ENCODE peak calls at places on chromosomes 12 and 14, in five cellular contexts. R is CD4-positive, alpha-beta T cell; J is left ventricle myocardium inferior; L is neural crest cell; N is astrocyte of the spinal cord. Z is an unnamed sample.
A peak's percentile ranks its signal among the peaks of the same experiment; 100 is the strongest.

GRCh38 chr12:110577717-110578521 is 5.2 kb downstream of the PPTC7 start:
- DNase-seq in N (peak; percentile 83), J (no peak), R (no peak), L (no peak), Z (peak; percentile 51)

GRCh38 chr12:25529738-25530137 is 23.3 kb downstream of the LMNTD1 start:
- DNase-seq in J (no peak), R (no peak), L (no peak), N (peak; percentile 40), Z (no peak)

GRCh38 chr12:122471324-122472226 is 29.2 kb downstream of the ZCCHC8 start:
- DNase-seq in J (no peak), L (no peak), R (no peak), N (peak; percentile 83), Z (no peak)

GRCh38 chr14:105281354-105282097 is 19.3 kb downstream of the BRF1 start:
- DNase-seq in J (no peak), N (peak; percentile 72), L (peak; percentile 40), R (no peak), Z (no peak)

GRCh38 chr12:112868459-112869041 is 38.2 kb upstream of the OAS1 start:
- DNase-seq in R (no peak), N (no peak), L (no peak), J (no peak), Z (no peak)

GRCh38 chr12:79155703-79156102 is 291.1 kb downstream of the SYT1 start:
- DNase-seq in J (no peak), R (no peak), L (no peak), N (peak; percentile 8), Z (no peak)

GRCh38 chr14:35331605-35332516 is 39.7 kb downstream of the PSMA6 start:
- DNase-seq in L (no peak), J (no peak), N (peak; percentile 47), R (no peak), Z (peak; percentile 64)

GRCh38 chr12:105235299-105235746 is 651 bp downstream of the APPL2 start:
- DNase-seq in N (peak; percentile 41), J (no peak), R (no peak), L (no peak), Z (no peak)

GRCh38 chr12:131197490-131197889 is 243.8 kb downstream of the ADGRD1 start:
- DNase-seq in J (no peak), N (no peak), R (no peak), L (no peak), Z (no peak)

GRCh38 chr12:49133014-49133413 is 1.8 kb upstream of the TUBA1B start:
- DNase-seq in J (no peak), L (no peak), N (no peak), R (no peak), Z (no peak)

GRCh38 chr12:47094804-47095203 is 15.0 kb upstream of the AMIGO2 start:
- DNase-seq in J (no peak), R (no peak), N (peak; percentile 59), L (no peak), Z (no peak)

GRCh38 chr14:96001866-96002510 is 37.2 kb upstream of the C14orf132 start:
- DNase-seq in J (no peak), N (peak; percentile 5), L (no peak), R (no peak), Z (no peak)

GRCh38 chr12:117966511-117966910 is 2.3 kb downstream of the KSR2 start:
- DNase-seq in R (no peak), J (no peak), L (no peak), N (no peak), Z (no peak)

GRCh38 chr12:67648306-67649164 is at the start of gene DYRK2:
- DNase-seq in N (peak; percentile 77), R (peak; percentile 74), L (peak; percentile 71), J (peak; percentile 87), Z (no peak)

GRCh38 chr14:78022059-78022458 is 148.1 kb upstream of the NRXN3 start:
- DNase-seq in N (peak; percentile 47), R (peak; percentile 2), L (peak; percentile 71), J (peak; percentile 22), Z (no peak)

GRCh38 chr14:61089126-61089750 is 108.2 kb downstream of the SLC38A6 start:
- DNase-seq in N (no peak), J (no peak), L (no peak), R (no peak), Z (no peak)

GRCh38 chr12:25533150-25533549 is 19.9 kb downstream of the LMNTD1 start:
- DNase-seq in J (no peak), L (no peak), R (no peak), N (no peak), Z (no peak)

GRCh38 chr12:47818701-47819543 is 781 bp downstream of the HDAC7 start:
- DNase-seq in R (peak; percentile 25), L (peak; percentile 45), N (no peak), J (peak; percentile 81), Z (no peak)

GRCh38 chr14:78902010-78902623 is 731.9 kb downstream of the NRXN3 start:
- DNase-seq in J (peak; percentile 14), R (no peak), N (peak; percentile 22), L (peak; percentile 65), Z (no peak)

GRCh38 chr12:99049774-99050173 is 404.7 kb downstream of the APAF1 start:
- DNase-seq in R (no peak), N (no peak), J (no peak), L (no peak), Z (no peak)

GRCh38 chr12:591167-591570 is 72.1 kb downstream of the NINJ2 start:
- DNase-seq in J (peak; percentile 78), N (no peak), L (no peak), R (no peak), Z (peak; percentile 71)
- TF ChIP-seq CTCF in J (peak; percentile 64), N (no peak), L (peak; percentile 25), R (no peak), Z (peak; percentile 30)

DNA sequence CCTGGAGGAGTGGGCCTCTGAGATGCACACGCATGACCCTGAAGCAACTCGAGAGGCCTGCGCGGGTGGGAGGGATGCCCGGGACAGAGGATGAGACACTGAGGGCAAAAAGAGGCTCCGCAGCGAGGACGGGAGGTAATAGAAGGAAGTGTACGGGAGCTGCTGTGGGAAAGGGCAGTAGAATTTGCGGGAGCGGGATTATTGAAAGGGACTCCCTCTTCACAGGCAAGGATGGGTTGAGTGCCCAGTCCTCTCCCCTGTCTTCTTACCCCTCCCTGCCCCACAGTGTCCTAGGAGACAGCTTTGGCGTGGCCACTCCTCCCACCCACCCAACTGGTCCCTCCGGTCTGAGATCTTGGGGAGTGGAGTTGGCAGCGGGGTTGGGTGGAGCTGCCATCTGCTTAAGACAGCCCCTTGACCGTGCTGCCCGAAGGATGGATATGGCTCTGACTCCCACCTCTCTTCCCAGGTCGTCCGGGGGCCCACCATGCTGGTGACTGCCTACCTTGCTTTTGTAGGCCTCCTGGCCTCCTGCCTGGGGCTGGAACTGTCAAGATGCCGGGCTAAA is 15.7 kb upstream of the ESPL1 start:
- DNase-seq in L (no peak), N (no peak), R (no peak), J (peak; percentile 23), Z (no peak)
- TF ChIP-seq CTCF in L (no peak), N (no peak), R (no peak), J (peak; percentile 22), Z (no peak)

DNA sequence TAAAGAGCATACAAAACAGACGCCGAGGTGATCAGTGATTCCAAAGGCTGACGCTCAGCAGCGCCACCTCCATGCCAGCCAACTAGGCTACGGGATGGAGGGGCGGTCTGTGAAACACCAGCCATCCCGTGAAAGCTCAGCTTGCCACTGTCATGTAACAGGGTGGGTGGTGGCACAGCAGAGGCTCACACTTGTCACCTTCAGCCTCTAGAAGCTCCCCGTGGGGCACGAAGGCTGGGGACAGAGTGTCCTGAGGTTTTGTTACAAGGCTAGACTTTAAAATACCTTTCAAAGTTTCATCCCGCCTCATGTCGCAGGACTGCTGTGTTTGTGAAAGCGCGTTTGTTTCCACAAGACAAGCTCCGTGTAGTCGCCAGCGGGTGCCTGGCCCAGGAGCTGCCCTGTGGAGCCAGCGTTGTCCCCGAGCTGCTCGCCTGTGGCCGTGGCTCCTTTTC is 20.7 kb downstream of the XRCC3 start:
- DNase-seq in L (no peak), R (no peak), N (no peak), J (no peak), Z (no peak)
- TF ChIP-seq CTCF in L (no peak), R (no peak), N (no peak), J (no peak), Z (no peak)

GRCh38 chr14:20698018-20698329 is 9.4 kb downstream of the ANG start:
- DNase-seq in N (no peak), J (no peak), R (no peak), L (no peak), Z (no peak)
- TF ChIP-seq CTCF in N (no peak), J (no peak), R (peak; percentile 21), L (no peak), Z (peak; percentile 33)

GRCh38 chr12:109330282-109330681 is 17.4 kb upstream of the MYO1H start:
- DNase-seq in N (no peak), L (no peak), J (no peak), R (no peak), Z (no peak)
- TF ChIP-seq CTCF in N (no peak), L (no peak), J (no peak), R (no peak), Z (no peak)

DNA sequence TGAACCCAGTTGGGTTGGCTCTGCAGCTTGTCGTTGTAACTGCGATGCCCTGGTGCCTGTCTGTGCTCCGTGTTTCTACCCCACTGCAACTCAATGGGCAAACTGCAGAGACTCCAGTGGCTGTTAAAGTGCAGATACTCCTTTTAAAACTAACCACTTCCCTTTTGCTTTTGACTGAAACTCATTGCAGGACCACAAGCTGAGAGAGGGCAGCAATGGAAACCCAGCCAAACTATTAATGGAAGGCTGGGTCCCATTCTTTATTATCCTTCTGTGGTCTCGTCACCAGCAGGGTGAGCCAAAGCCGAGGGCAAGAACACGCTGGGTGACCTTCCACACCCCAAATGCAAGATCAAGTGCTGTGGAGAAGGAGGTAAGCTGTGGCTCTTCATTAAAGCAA is 910.4 kb downstream of the VRK1 start:
- DNase-seq in L (no peak), N (no peak), J (no peak), R (peak; percentile 18), Z (no peak)
- TF ChIP-seq CTCF in L (no peak), N (no peak), J (no peak), R (no peak), Z (no peak)